ENCODE peak calls at places on chromosome 20, in eight cellular contexts. U, R, N, B, P, W, H and I are unnamed samples.

GRCh38 chr20:20953738-20954657 is 152.2 kb downstream of the LINC00237 start:
- DNase-seq in U (no peak), R (no peak), N (no peak), B (no peak), P (no peak), W (no peak), H (no peak), I (no peak)

GRCh38 chr20:38985603-38986170 is 23.5 kb downstream of the DHX35 start:
- DNase-seq in U (no peak), R (no peak), N (peak), B (no peak), P (no peak), W (no peak), H (peak), I (peak)

GRCh38 chr20:11366660-11367059 is 551.0 kb upstream of the BTBD3 start:
- DNase-seq in U (no peak), R (no peak), N (no peak), B (no peak), P (no peak), W (no peak), H (no peak), I (no peak)

GRCh38 chr20:3753098-3753497 is 14.5 kb downstream of the ADISSP start:
- DNase-seq in U (peak), R (no peak), N (peak), B (no peak), P (peak), W (peak), H (peak), I (peak)

GRCh38 chr20:46267108-46267820 is 41.0 kb downstream of the CDH22 start:
- DNase-seq in U (no peak), R (no peak), N (no peak), B (no peak), P (no peak), W (no peak), H (no peak), I (no peak)

GRCh38 chr20:15776773-15777172 is 796.5 kb downstream of the KIF16B start:
- DNase-seq in U (no peak), R (no peak), N (no peak), B (no peak), P (no peak), W (no peak), H (no peak), I (no peak)

GRCh38 chr20:48335421-48336090 is 492.2 kb downstream of the PREX1 start:
- DNase-seq in U (no peak), R (no peak), N (no peak), B (no peak), P (no peak), W (no peak), H (no peak), I (no peak)

GRCh38 chr20:4617484-4617883 is 104.2 kb upstream of the PRND start:
- DNase-seq in U (no peak), R (no peak), N (no peak), B (no peak), P (no peak), W (no peak), H (no peak), I (no peak)

GRCh38 chr20:48603116-48603818 is 224.5 kb downstream of the PREX1 start:
- DNase-seq in U (no peak), R (peak), N (no peak), B (peak), P (no peak), W (no peak), H (no peak), I (no peak)

GRCh38 chr20:26208296-26209091 is 511.8 kb upstream of the ZNF337 start:
- DNase-seq in U (no peak), R (peak), N (no peak), B (peak), P (no peak), W (peak), H (no peak), I (peak)

GRCh38 chr20:10171864-10172751 is 46.5 kb upstream of the SNAP25 start:
- DNase-seq in U (peak), R (peak), N (no peak), B (peak), P (peak), W (peak), H (peak), I (no peak)

GRCh38 chr20:39871013-39871412 is 818.0 kb downstream of the MAFB start:
- DNase-seq in U (no peak), R (no peak), N (no peak), B (no peak), P (no peak), W (no peak), H (no peak), I (no peak)

GRCh38 chr20:10131612-10132345 is 86.9 kb upstream of the SNAP25 start:
- DNase-seq in U (peak), R (no peak), N (no peak), B (no peak), P (peak), W (no peak), H (peak), I (no peak)

GRCh38 chr20:41664584-41664983 is 46.4 kb upstream of the CHD6 start:
- DNase-seq in U (no peak), R (no peak), N (peak), B (no peak), P (no peak), W (no peak), H (no peak), I (peak)

GRCh38 chr20:46128310-46129151 is 10.4 kb downstream of the CD40 start:
- DNase-seq in U (peak), R (no peak), N (no peak), B (peak), P (no peak), W (peak), H (peak), I (no peak)

GRCh38 chr20:4728121-4728520 is 6.4 kb downstream of the PRND start:
- DNase-seq in U (no peak), R (no peak), N (no peak), B (no peak), P (no peak), W (no peak), H (no peak), I (no peak)

GRCh38 chr20:32966881-32967781 is 37.1 kb downstream of the SUN5 start:
- DNase-seq in U (peak), R (peak), N (no peak), B (no peak), P (no peak), W (no peak), H (no peak), I (peak)

GRCh38 chr20:24634855-24635254 is 165.4 kb downstream of the SYNDIG1 start:
- DNase-seq in U (no peak), R (no peak), N (peak), B (no peak), P (no peak), W (no peak), H (peak), I (no peak)

GRCh38 chr20:12838261-12838866 is 170.4 kb upstream of the SPTLC3 start:
- DNase-seq in U (no peak), R (no peak), N (no peak), B (no peak), P (no peak), W (peak), H (no peak), I (no peak)

GRCh38 chr20:58287638-58288037 is 21.9 kb upstream of the RAB22A start:
- DNase-seq in U (no peak), R (no peak), N (no peak), B (no peak), P (no peak), W (no peak), H (peak), I (no peak)

GRCh38 chr20:3797226-3797545 is 1.1 kb downstream of the CDC25B start:
- DNase-seq in U (no peak), R (no peak), N (no peak), B (peak), P (no peak), W (no peak), H (no peak), I (no peak)

GRCh38 chr20:3340443-3340842 is 67.0 kb downstream of the DNAAF9 start:
- DNase-seq in U (peak), R (peak), N (no peak), B (peak), P (no peak), W (no peak), H (peak), I (no peak)

GRCh38 chr20:44388466-44389023 is 33.0 kb downstream of the HNF4A start:
- DNase-seq in U (peak), R (peak), N (peak), B (peak), P (peak), W (peak), H (peak), I (peak)

GRCh38 chr20:31685853-31686641 is 36.6 kb downstream of the BCL2L1 start:
- DNase-seq in U (no peak), R (no peak), N (no peak), B (no peak), P (no peak), W (no peak), H (no peak), I (no peak)

GRCh38 chr20:859661-860294 is 26.3 kb downstream of the FAM110A start:
- DNase-seq in U (no peak), R (no peak), N (no peak), B (no peak), P (no peak), W (no peak), H (no peak), I (no peak)

GRCh38 chr20:59676126-59676876 is 72.0 kb downstream of the PHACTR3 start:
- DNase-seq in U (no peak), R (no peak), N (no peak), B (no peak), P (no peak), W (no peak), H (no peak), I (no peak)

GRCh38 chr20:17460119-17460518 is 71.1 kb downstream of the BFSP1 start:
- DNase-seq in U (no peak), R (no peak), N (no peak), B (no peak), P (no peak), W (no peak), H (no peak), I (no peak)

GRCh38 chr20:13671500-13672288 is 33.0 kb upstream of the TASP1 start:
- DNase-seq in U (no peak), R (no peak), N (peak), B (no peak), P (no peak), W (no peak), H (peak), I (no peak)

GRCh38 chr20:33727115-33727479 is 4.7 kb upstream of the ZNF341 start:
- DNase-seq in U (no peak), R (no peak), N (no peak), B (no peak), P (no peak), W (no peak), H (no peak), I (no peak)

GRCh38 chr20:49237531-49237930 is 18.3 kb downstream of the DDX27 start:
- DNase-seq in U (no peak), R (no peak), N (no peak), B (no peak), P (no peak), W (no peak), H (no peak), I (no peak)

GRCh38 chr20:44011251-44011940 is 96.7 kb downstream of the TOX2 start:
- DNase-seq in U (no peak), R (no peak), N (no peak), B (no peak), P (no peak), W (no peak), H (no peak), I (no peak)

GRCh38 chr20:51221791-51222408 is 199.0 kb upstream of the KCNG1 start:
- DNase-seq in U (no peak), R (no peak), N (no peak), B (peak), P (no peak), W (no peak), H (peak), I (no peak)

GRCh38 chr20:51014797-51015722 is 7.8 kb downstream of the KCNG1 start:
- DNase-seq in U (peak), R (no peak), N (peak), B (no peak), P (peak), W (peak), H (peak), I (peak)

GRCh38 chr20:50868509-50869495 is 62.4 kb downstream of the ADNP start:
- DNase-seq in U (no peak), R (no peak), N (no peak), B (peak), P (no peak), W (no peak), H (no peak), I (no peak)

GRCh38 chr20:16064991-16065707 is 508.1 kb downstream of the KIF16B start:
- DNase-seq in U (no peak), R (no peak), N (no peak), B (no peak), P (no peak), W (no peak), H (no peak), I (no peak)

GRCh38 chr20:8542115-8542486 is 410.0 kb downstream of the PLCB1 start:
- DNase-seq in U (no peak), R (no peak), N (no peak), B (no peak), P (no peak), W (no peak), H (no peak), I (no peak)

GRCh38 chr20:6703047-6703446 is 64.4 kb upstream of the BMP2 start:
- DNase-seq in U (no peak), R (no peak), N (no peak), B (no peak), P (no peak), W (no peak), H (no peak), I (no peak)

GRCh38 chr20:46174469-46175126 is 56.5 kb downstream of the CD40 start:
- DNase-seq in U (peak), R (peak), N (no peak), B (peak), P (peak), W (peak), H (peak), I (peak)

DNA sequence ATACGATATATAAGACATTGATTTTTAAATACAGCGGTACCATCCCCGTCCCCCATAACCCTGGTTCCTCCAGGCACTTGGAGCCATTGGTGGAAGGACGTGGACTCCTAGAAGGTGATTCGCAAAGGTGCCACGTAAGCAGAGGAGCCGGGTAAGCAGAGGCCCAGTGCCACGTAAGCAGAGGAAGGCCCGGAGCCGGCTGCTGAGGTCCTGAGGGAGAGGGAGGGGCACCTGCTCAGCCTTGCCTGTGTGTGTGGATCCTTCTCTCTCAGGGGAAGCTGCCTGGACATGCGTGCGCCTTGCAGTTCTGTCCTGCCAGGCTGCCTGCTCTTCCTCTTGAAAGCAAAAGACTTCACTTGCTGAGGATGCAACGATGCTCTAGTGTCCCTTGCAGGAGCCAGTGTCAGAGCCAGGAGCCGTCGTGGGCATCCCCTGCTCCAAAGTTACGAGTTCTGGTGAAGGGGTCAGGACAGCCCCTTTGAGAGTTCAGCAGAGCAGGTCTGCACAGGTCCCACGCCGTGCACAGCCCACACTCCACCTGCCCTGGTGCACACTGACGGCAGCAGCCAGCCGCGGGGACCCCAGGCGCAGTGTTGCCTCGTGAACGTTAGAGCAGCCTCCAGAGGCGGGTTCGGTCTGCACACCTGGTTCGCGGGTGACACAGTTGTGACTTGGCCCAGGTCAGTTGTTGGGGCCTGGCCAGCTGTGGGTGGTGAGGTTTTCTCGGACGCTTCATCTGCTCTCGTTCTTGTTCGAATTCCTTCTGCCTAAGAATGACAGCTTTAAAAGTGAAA is 1.8 kb upstream of the NKAIN4 start:
- DNase-seq in U (no peak), R (no peak), N (no peak), B (no peak), P (peak), W (no peak), H (no peak), I (no peak)
- TF ChIP-seq CTCF in U (no peak), R (no peak), N (no peak), B (no peak), P (no peak), W (no peak), H (no peak), I (no peak)

GRCh38 chr20:61861858-61862257 is 203.8 kb downstream of the TAF4 start:
- DNase-seq in U (no peak), R (no peak), N (no peak), B (no peak), P (no peak), W (no peak), H (no peak), I (no peak)

GRCh38 chr20:61859712-61860111 is 206.0 kb downstream of the TAF4 start:
- DNase-seq in U (no peak), R (no peak), N (no peak), B (no peak), P (no peak), W (no peak), H (no peak), I (no peak)

GRCh38 chr20:61857884-61858283 is 207.8 kb downstream of the TAF4 start:
- DNase-seq in U (no peak), R (no peak), N (no peak), B (no peak), P (no peak), W (no peak), H (no peak), I (no peak)

GRCh38 chr20:61861054-61861841 is 204.4 kb downstream of the TAF4 start:
- DNase-seq in U (no peak), R (no peak), N (no peak), B (no peak), P (no peak), W (no peak), H (no peak), I (no peak)

DNA sequence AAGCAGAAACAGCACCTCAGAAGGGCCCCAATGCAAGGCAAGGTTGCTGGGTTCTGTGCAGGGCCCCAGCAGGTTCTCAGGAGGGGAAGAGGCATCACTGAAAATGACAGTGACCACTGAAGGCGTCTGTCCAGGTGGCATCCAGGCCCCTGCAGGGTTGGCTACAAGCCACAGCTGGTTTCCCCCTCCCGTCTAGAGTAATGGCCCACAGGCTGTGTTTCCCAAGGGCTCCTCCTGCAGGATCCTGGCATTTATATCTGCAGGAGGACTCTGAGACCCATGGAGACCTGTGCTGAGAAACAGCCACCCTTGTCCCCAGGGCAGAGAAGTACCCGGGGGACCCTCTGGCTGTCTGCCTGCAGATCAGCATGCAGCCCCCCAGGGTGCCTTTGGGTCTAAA is 205.1 kb downstream of the TAF4 start:
- DNase-seq in U (no peak), R (no peak), N (no peak), B (no peak), P (no peak), W (no peak), H (no peak), I (no peak)
- TF ChIP-seq CTCF in U (no peak), R (no peak), N (no peak), B (no peak), P (no peak), W (no peak), H (no peak), I (no peak)

DNA sequence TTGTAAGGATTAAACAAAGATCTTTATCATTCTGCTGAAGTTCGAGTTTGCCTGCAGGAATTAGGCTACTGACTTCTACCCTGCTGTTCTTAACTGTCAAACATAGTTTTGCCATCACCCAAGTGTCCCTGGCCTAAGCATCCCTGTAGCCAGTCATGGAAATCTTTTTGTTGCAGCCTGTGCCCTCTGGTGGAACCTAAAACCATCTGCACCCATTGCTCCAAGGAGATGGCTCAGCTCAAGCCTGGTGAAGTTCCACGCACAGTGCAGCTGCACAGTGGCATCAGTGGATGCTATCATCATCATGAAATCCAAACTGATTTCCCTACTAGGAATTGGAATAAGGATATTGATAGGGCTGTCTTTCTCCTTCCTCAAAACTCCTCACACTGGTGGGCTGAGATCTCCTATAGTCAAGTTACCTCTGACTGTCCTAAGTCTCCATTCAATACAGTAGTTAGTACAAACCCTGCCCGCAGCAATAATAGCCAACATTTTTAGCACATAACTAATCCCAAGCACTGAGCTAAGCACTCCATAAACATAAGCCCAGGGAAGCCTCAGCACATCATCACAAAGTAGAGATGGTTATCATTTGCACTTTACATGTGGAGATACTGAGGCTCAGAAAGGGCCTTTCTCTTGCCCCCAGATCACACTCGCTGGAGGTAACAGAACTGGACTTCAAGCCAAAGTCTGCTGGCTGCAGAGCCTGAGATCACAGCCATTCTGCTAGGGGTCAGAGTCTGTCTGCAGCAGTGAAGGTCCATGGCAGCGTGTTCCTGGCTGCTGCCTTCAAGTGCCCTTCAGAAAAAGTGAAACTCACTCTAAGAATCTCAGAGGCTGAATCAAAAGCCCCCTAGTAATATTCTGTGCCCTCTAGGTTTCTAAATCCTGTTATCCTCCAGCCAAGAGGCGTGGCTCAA is 77.2 kb upstream of the MC3R start:
- DNase-seq in U (no peak), R (no peak), N (no peak), B (no peak), P (peak), W (no peak), H (no peak), I (no peak)
- TF ChIP-seq CTCF in U (no peak), R (peak), N (peak), B (peak), P (peak), W (no peak), H (peak), I (no peak)

DNA sequence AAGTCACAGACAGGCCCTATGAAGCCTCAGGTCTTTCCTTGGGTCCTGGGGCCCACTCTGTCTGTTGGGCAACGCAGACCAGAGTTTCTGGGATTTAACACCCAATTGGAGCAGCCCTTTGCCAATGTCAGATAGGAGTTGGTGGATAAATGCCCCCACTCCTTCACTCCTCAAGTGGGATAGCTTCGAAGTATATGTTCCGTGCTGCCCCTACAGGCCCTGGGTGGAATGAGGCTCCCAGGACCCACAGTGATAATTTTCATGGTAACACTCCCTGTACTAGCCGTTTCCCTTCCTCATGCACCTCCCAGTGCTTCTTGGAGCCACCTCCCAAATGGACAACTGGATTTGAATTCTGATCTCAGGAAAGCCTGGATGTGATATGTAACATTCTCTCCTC is 145.4 kb downstream of the FOXA2 start:
- DNase-seq in U (no peak), R (no peak), N (no peak), B (no peak), P (no peak), W (peak), H (no peak), I (no peak)
- TF ChIP-seq CTCF in U (no peak), R (peak), N (no peak), B (no peak), P (no peak), W (peak), H (peak), I (no peak)